ENCODE peak calls at places on chromosomes 2 and 18, in five cellular contexts. W is AG04449, G is foreskin fibroblast, R is WTC11, U is AG10803. C is an unnamed sample.

GRCh38 chr2:170377469-170378207 is 199.7 kb downstream of the MYO3B start:
- DNase-seq in U (no peak), G (no peak), W (no peak), R (no peak), C (peak; percentile 17)

GRCh38 chr18:48292229-48292628 is 117.0 kb downstream of the ZBTB7C start:
- DNase-seq in W (no peak), G (no peak), R (no peak), U (no peak), C (no peak)

GRCh38 chr2:43363086-43363485 is 136.7 kb upstream of the ZFP36L2 start:
- DNase-seq in R (no peak), G (no peak), U (no peak), W (no peak), C (no peak)

GRCh38 chr2:29233428-29233827 is 118.2 kb downstream of the CLIP4 start:
- DNase-seq in U (no peak), W (no peak), G (no peak), R (no peak), C (no peak)

GRCh38 chr2:162118166-162119031 is 33.6 kb downstream of the GCG start:
- DNase-seq in U (peak; percentile 78), R (no peak), G (peak; percentile 86), W (peak; percentile 14), C (peak; percentile 49)

GRCh38 chr2:110219496-110220192 is 7.3 kb upstream of the MTLN start:
- DNase-seq in R (no peak), G (peak; percentile 36), W (no peak), U (peak; percentile 69), C (peak; percentile 13)

GRCh38 chr18:22026889-22027288 is 142.5 kb upstream of the GATA6 start:
- DNase-seq in G (no peak), W (no peak), R (no peak), U (no peak), C (no peak)

GRCh38 chr18:23135679-23136325 is 517 bp downstream of the CABLES1 start:
- DNase-seq in G (peak; percentile 29), U (no peak), R (peak; percentile 27), W (no peak), C (no peak)

GRCh38 chr2:235085476-235085875 is 133.7 kb downstream of the SH3BP4 start:
- DNase-seq in R (no peak), U (peak; percentile 40), G (no peak), W (no peak), C (no peak)

GRCh38 chr18:48552130-48552529 is 13.3 kb downstream of the CTIF start:
- DNase-seq in W (no peak), R (no peak), G (no peak), U (no peak), C (no peak)

DNA sequence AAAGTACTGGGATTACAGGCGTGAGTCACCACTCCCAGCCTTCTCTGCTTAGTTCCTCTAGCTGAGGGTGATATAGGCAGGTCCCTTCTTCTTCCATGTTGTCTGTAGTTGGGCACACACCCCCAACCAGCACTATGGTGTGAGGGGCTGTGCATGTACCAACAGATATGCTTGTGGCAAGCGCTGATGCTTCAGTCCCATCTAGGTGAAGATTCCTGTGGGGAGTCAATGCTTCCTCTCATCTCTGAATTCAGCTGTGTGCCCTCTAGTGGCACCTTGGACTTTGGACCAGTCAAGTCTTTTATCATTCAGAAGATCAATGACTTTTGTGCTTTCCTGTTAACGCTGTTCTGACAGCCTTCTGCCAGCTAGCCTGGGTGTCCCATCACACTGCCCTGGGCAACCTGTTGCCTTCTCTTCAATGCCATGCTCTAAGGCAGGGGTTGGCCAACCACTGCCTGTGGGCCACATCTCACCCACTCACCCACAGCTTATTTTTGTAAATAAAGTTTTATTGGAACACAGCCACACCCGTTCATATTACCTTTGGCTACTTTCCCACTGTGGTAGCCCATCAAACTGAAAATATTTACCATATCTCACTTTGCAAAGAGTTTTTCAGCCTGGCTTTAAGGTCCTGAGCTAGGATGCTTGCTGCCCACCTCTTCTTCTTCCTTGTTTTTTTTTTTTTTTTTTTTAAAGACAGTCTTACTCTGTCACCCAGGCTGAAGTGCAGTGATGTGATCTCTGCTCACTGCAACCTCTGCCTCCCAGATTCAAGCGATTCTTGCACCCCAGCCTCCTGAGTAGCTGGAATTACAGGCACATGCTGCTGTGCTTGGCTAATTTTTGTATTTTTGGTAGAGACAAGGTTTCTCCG is 51.0 kb downstream of the NPAS2 start:
- DNase-seq in G (no peak), R (peak; percentile 38), W (no peak), U (no peak), C (no peak)
- TF ChIP-seq CTCF in G (peak; percentile 17), R (no peak), W (no peak), U (peak; percentile 20), C (peak; percentile 21)

GRCh38 chr2:115606350-115606749 is 1163.9 kb downstream of the DPP10 start:
- DNase-seq in U (no peak), R (no peak), G (no peak), W (no peak), C (no peak)

DNA sequence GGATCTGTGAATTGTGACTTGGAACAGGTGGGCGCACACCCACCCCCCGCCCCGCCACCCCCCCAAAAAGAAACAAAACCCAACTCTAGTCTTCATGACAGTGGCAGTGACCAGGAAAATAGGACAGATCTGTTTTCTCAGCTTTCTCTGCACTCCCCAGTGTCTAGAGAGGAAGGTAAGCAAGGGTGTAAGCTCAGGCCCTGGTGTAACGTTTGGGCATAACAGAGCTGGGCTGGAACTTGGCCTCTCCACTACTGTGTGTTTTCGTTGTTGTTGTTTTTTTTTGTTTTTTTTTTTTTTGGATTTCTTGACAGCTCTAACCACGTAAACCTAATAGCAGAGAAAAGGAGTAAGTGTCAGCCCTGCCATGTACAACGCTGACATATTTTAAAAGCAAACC is 1160.8 kb downstream of the DPP10 start:
- DNase-seq in G (no peak), R (no peak), U (no peak), W (no peak), C (no peak)
- TF ChIP-seq CTCF in G (no peak), R (no peak), U (no peak), W (no peak), C (no peak)

GRCh38 chr2:36545871-36546416 is 52.0 kb downstream of the FEZ2 start:
- DNase-seq in U (no peak), W (no peak), R (no peak), G (no peak), C (no peak)
- TF ChIP-seq CTCF in U (peak; percentile 18), W (no peak), R (no peak), G (no peak), C (no peak)

GRCh38 chr2:21289994-21290393 is 166.2 kb downstream of the TDRD15 start:
- DNase-seq in W (no peak), R (no peak), U (no peak), G (no peak), C (no peak)
- TF ChIP-seq CTCF in W (no peak), R (no peak), U (no peak), G (no peak), C (no peak)

GRCh38 chr2:74472945-74473258 is 422 bp upstream of the MRPL53 start:
- DNase-seq in W (no peak), G (no peak), U (no peak), R (no peak), C (no peak)

GRCh38 chr2:74474481-74474880 is 2.0 kb upstream of the MRPL53 start:
- DNase-seq in W (no peak), R (no peak), G (no peak), U (no peak), C (no peak)

GRCh38 chr2:74471332-74472065 is 981 bp downstream of the MRPL53 start:
- DNase-seq in U (no peak), G (no peak), R (no peak), W (no peak), C (no peak)

GRCh38 chr2:74472086-74472944 is at the start of gene MRPL53:
- DNase-seq in W (peak; percentile 47), R (peak; percentile 94), U (peak; percentile 93), G (peak; percentile 93), C (peak; percentile 75)

DNA sequence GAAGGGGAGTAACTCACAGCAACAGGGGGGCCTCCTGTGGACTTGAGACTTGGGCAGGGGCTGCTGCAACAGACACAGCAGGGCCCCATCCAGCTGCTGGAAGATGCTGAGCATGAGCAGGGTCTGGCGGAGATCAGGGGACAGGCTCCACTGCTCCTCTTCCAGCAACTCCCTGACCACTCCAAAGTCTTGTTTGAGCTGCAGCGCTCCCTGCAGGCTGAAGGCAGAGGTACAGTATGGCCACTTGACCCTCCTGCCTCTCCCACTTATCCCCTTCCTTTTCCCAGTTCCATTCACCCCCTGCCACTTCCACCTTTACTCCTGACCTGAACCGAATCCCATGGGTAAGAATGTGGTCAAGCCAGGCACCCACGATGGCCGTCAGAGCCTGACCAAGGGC is 2.4 kb upstream of the MRPL53 start:
- DNase-seq in W (no peak), G (no peak), U (no peak), R (peak; percentile 77), C (no peak)
- TF ChIP-seq CTCF in W (peak; percentile 10), G (peak; percentile 16), U (peak; percentile 26), R (peak; percentile 56), C (peak; percentile 32)